ENCODE peak calls at places on chromosomes 7 and 10, in four cellular contexts. Q, F, B and J are unnamed samples.

GRCh38 chr10:21501109-21501508 is 24.4 kb downstream of the SKIDA1 start:
- DNase-seq in Q (no peak), F (no peak), B (no peak), J (no peak)

GRCh38 chr10:116278832-116279231 is 5.8 kb upstream of the GFRA1 start:
- DNase-seq in Q (no peak), F (no peak), B (no peak), J (no peak)

GRCh38 chr7:151725844-151726770 is 150.8 kb downstream of the PRKAG2 start:
- DNase-seq in Q (no peak), F (no peak), B (no peak), J (no peak)

GRCh38 chr7:4602905-4603842 is 78.9 kb upstream of the FOXK1 start:
- DNase-seq in Q (no peak), F (no peak), B (no peak), J (no peak)

GRCh38 chr7:146960747-146961416 is 844.3 kb downstream of the CNTNAP2 start:
- DNase-seq in Q (no peak), F (no peak), B (no peak), J (no peak)

GRCh38 chr10:77578583-77579227 is 58.9 kb downstream of the KCNMA1 start:
- DNase-seq in Q (no peak), F (no peak), B (no peak), J (no peak)

GRCh38 chr10:35561670-35562069 is 43.5 kb upstream of the GJD4 start:
- DNase-seq in Q (no peak), F (no peak), B (no peak), J (no peak)

GRCh38 chr7:2417981-2418481 is 14.6 kb downstream of the CHST12 start:
- DNase-seq in Q (no peak), F (no peak), B (no peak), J (no peak)

GRCh38 chr7:38311329-38311937 is 38.0 kb upstream of the TARP start:
- DNase-seq in Q (peak), F (no peak), B (no peak), J (no peak)

GRCh38 chr7:43647772-43648643 is 65.1 kb downstream of the STK17A start:
- DNase-seq in Q (no peak), F (peak), B (peak), J (peak)

GRCh38 chr10:72275351-72276012 is 1.8 kb downstream of the DDIT4 start:
- DNase-seq in Q (peak), F (no peak), B (no peak), J (no peak)

GRCh38 chr10:24871006-24871405 is 81.4 kb downstream of the PRTFDC1 start:
- DNase-seq in Q (no peak), F (no peak), B (no peak), J (no peak)

GRCh38 chr10:75407296-75407715 is 5.7 kb upstream of the ZNF503 start:
- DNase-seq in Q (no peak), F (no peak), B (no peak), J (no peak)

GRCh38 chr10:93208717-93209464 is 135.2 kb downstream of the CYP26A1 start:
- DNase-seq in Q (no peak), F (no peak), B (no peak), J (no peak)

GRCh38 chr10:5665380-5666323 is 743 bp downstream of the ASB13 start:
- DNase-seq in Q (peak), F (no peak), B (no peak), J (peak)

GRCh38 chr10:127908106-127908957 is 1.4 kb downstream of the PTPRE start:
- DNase-seq in Q (no peak), F (peak), B (no peak), J (peak)

GRCh38 chr7:420142-421055 is 99.2 kb downstream of the PDGFA start:
- DNase-seq in Q (no peak), F (no peak), B (no peak), J (no peak)

GRCh38 chr10:131710142-131710861 is 190.5 kb upstream of the PPP2R2D start:
- DNase-seq in Q (no peak), F (no peak), B (no peak), J (no peak)

GRCh38 chr10:16698457-16698856 is 118.8 kb downstream of the RSU1 start:
- DNase-seq in Q (no peak), F (no peak), B (no peak), J (no peak)

GRCh38 chr7:73519867-73520672 is 2.0 kb downstream of the BAZ1B start:
- DNase-seq in Q (peak), F (no peak), B (no peak), J (peak)

GRCh38 chr7:4809091-4809591 is 33.7 kb downstream of the AP5Z1 start:
- DNase-seq in Q (no peak), F (no peak), B (no peak), J (no peak)

GRCh38 chr7:24827589-24827988 is 70.3 kb upstream of the GSDME start:
- DNase-seq in Q (no peak), F (no peak), B (no peak), J (no peak)

GRCh38 chr7:71650653-71651337 is 518.9 kb downstream of the GALNT17 start:
- DNase-seq in Q (no peak), F (no peak), B (no peak), J (no peak)

GRCh38 chr10:91103384-91104184 is 116.9 kb upstream of the PCGF5 start:
- DNase-seq in Q (peak), F (no peak), B (peak), J (no peak)

GRCh38 chr10:102704915-102705314 is 9.3 kb downstream of the ARL3 start:
- DNase-seq in Q (no peak), F (no peak), B (no peak), J (peak)

GRCh38 chr7:141360414-141360760 is 190.8 kb upstream of the AGK start:
- DNase-seq in Q (no peak), F (no peak), B (no peak), J (no peak)

GRCh38 chr7:141928147-141928894 is 12.1 kb downstream of the OR9A4 start:
- DNase-seq in Q (no peak), F (no peak), B (no peak), J (no peak)

GRCh38 chr7:43071604-43072003 is 40.8 kb upstream of the HECW1 start:
- DNase-seq in Q (peak), F (peak), B (no peak), J (no peak)

GRCh38 chr7:16559497-16560223 is 33.0 kb downstream of the LRRC72 start:
- DNase-seq in Q (no peak), F (no peak), B (no peak), J (no peak)

GRCh38 chr10:133528296-133528844 is 1.2 kb downstream of the CYP2E1 start:
- DNase-seq in Q (no peak), F (no peak), B (no peak), J (no peak)

GRCh38 chr10:43317422-43317821 is 50.6 kb upstream of the RASGEF1A start:
- DNase-seq in Q (no peak), F (no peak), B (no peak), J (no peak)

GRCh38 chr10:50501478-50501877 is 122.3 kb downstream of the SGMS1 start:
- DNase-seq in Q (peak), F (no peak), B (no peak), J (peak)

GRCh38 chr10:127145173-127145572 is 51.2 kb downstream of the INSYN2A start:
- DNase-seq in Q (no peak), F (peak), B (no peak), J (no peak)

GRCh38 chr7:108079291-108080057 is 50.7 kb downstream of the LAMB4 start:
- DNase-seq in Q (peak), F (no peak), B (no peak), J (no peak)

GRCh38 chr10:34911661-34912205 is 96.6 kb upstream of the PARD3 start:
- DNase-seq in Q (no peak), F (no peak), B (no peak), J (no peak)

GRCh38 chr10:48549236-48549635 is 55.6 kb downstream of the ARHGAP22 start:
- DNase-seq in Q (no peak), F (no peak), B (no peak), J (no peak)

GRCh38 chr7:142519077-142519789 is 230.0 kb upstream of the PRSS1 start:
- DNase-seq in Q (no peak), F (no peak), B (no peak), J (no peak)

GRCh38 chr7:143444785-143445184 is 1.5 kb downstream of the TAS2R60 start:
- DNase-seq in Q (no peak), F (no peak), B (no peak), J (no peak)

DNA sequence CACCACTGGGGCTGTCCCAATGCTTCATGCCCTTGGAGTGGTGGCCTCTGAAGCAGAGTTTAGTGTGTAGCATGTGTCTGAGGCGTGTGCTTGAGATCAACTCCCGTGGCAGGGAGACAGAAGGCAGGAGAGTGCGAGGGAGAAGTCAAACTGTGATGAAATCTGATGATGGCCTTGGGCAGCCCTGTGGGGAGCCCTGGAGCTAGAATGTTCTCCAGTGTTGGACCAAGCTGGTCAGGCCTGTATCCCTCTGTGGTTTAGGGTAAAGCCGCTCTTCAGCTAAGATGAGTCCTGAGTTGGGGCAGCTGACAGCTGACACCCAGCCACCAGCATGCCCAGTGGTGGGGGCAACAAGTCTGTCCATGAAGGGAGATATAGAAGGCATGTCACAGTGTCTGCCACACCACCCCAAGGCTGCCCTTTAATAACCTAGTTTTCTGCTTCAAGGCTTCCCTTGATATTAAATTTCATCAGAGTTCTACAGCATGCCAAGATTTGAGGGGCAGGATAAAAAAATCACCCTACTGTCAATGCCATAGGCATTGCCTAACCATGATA is 170.4 kb upstream of the SVIL start:
- DNase-seq in Q (no peak), F (no peak), B (no peak), J (no peak)
- TF ChIP-seq ZBTB33 in Q (no peak), F (no peak), B (no peak), J (no peak)

GRCh38 chr7:87220734-87221215 is 1.2 kb upstream of the TMEM243 start:
- DNase-seq in Q (no peak), F (no peak), B (no peak), J (no peak)

GRCh38 chr7:87225696-87226095 is 6.2 kb upstream of the TMEM243 start:
- DNase-seq in Q (no peak), F (no peak), B (no peak), J (no peak)

GRCh38 chr7:87220026-87220733 is 648 bp upstream of the TMEM243 start:
- DNase-seq in Q (peak), F (peak), B (no peak), J (peak)

GRCh38 chr7:87226495-87226894 is 7.0 kb upstream of the TMEM243 start:
- DNase-seq in Q (no peak), F (no peak), B (no peak), J (no peak)

DNA sequence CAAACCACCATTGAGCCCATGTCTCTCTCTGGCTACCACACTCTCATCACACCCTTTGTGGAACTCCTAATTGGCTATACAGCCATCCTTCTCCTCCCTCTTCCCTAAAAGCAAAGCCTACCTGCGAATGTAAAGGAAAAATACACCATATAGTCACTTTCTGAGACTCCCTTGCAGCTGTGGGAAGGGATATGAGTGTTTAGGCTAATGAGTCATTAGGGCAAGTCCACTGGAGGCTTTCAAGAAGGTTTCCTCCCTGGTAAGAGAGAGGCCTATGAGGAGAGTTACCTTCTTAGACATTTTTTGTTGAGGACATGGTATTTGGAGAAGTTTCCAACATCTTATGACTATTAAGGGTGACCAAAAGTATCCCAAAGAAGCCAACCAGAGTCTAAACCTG is 4.1 kb upstream of the TMEM243 start:
- DNase-seq in Q (no peak), F (no peak), B (no peak), J (no peak)
- TF ChIP-seq ZBTB33 in Q (no peak), F (no peak), B (no peak), J (no peak)

DNA sequence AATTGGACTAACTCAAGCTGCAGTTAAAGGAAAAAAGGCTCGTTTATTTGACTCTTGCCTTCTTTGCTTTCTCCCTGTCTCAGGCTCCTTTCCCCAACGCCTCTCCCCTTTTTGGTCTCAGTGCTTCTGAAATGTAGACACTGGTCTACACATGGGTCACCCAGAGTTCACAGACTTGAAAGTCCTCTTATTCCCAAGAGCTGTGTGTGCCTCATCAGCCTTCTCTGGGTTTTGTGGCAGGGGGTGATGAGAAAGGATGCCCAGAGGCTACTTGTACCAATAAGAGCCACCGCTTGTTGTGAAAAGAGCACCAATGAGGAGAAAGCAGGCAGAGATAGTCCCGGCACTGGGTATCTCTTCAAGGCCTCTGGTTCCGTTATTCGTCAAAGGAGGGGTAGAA is 125.7 kb downstream of the BICC1 start:
- DNase-seq in Q (no peak), F (no peak), B (no peak), J (no peak)
- TF ChIP-seq ZBTB33 in Q (no peak), F (no peak), B (no peak), J (no peak)

GRCh38 chr10:137606-138005 is 2.4 kb downstream of the ZMYND11 start:
- DNase-seq in Q (no peak), F (no peak), B (no peak), J (no peak)

GRCh38 chr10:136465-136762 is 1.2 kb downstream of the ZMYND11 start:
- DNase-seq in Q (no peak), F (no peak), B (no peak), J (no peak)

GRCh38 chr10:137031-137430 is 1.8 kb downstream of the ZMYND11 start:
- DNase-seq in Q (peak), F (peak), B (no peak), J (peak)

DNA sequence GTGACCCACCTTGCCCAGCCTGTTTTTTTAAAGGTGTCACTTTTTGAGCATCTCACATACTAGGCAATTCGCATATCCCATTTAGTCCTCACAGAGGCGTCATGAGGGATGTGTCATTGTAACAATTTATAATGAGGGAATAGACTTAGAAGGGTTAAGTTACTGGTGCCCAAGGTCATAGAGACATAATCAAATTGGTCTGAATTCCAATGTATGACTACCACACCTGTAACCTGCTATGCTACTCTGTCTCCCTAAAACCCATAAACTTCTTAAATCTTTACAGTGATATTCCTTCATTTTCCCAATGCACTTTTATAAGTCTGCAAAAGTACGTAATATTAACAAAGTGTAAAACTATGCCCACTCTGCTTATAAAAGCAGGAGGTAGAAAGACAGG is 7.1 kb downstream of the ZMYND11 start:
- DNase-seq in Q (no peak), F (no peak), B (no peak), J (no peak)
- TF ChIP-seq ZBTB33 in Q (no peak), F (no peak), B (no peak), J (no peak)

GRCh38 chr7:50605059-50605458 is 39.9 kb upstream of the DDC start:
- DNase-seq in Q (no peak), F (no peak), B (no peak), J (no peak)

GRCh38 chr7:50610521-50611277 is 45.5 kb upstream of the DDC start:
- DNase-seq in Q (no peak), F (no peak), B (no peak), J (no peak)

GRCh38 chr7:50612704-50613103 is 47.5 kb upstream of the DDC start:
- DNase-seq in Q (no peak), F (no peak), B (no peak), J (no peak)

GRCh38 chr7:50607524-50608125 is 42.4 kb upstream of the DDC start:
- DNase-seq in Q (no peak), F (no peak), B (no peak), J (no peak)

GRCh38 chr7:50608196-50608906 is 43.1 kb upstream of the DDC start:
- DNase-seq in Q (no peak), F (no peak), B (no peak), J (no peak)
- TF ChIP-seq ZBTB33 in Q (no peak), F (no peak), B (no peak), J (no peak)

DNA sequence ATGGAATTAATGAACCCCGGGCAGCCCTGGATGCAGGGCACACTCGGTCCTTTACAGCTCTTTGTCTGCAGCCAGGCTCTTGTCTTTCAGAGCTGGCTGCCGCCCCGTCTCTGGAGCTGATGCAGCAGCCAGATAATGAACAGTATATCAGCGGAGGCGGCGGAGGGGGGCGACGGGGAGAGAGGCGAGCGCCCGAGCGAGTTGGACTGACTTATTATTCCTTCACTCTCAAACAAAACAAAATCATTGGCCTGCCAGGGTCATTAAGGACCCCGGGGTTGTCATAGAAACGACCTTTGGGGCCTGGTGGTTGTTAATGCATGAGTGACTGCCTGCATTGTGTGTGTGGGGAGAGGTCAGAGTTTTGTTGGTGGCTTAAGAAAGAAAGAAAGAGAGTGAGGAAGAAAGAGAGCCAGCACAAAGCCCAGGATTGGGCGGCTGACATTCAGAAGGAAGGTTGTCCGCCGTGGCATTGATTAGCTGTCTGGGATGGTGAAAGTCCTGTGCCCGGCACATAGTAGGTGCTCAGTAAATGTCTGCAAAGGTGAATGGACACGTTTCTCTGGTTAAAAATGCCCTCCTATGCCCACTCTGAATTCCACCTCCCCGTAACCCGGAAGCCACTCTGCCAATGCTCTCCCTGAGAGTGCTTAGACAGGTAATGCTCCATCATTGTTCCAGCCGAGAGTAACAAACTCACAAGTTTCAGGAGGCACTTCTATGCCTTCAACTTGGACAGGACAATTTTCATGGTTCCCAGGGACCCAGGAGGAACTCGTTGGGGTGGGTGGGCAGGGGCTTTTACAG is 411.7 kb upstream of the ZMIZ1 start:
- DNase-seq in Q (no peak), F (no peak), B (no peak), J (peak)
- TF ChIP-seq ZBTB33 in Q (no peak), F (no peak), B (no peak), J (no peak)